ENCODE peak calls at places on chromosome X, in ten cellular contexts. E is HCT116, Q is RWPE1, N is bronchial epithelial cell, Y is fibroblast of mammary gland, U is A673, J is GM13977, F is vagina, H is HFFc6, B is fibroblast of lung. Z is an unnamed sample.

GRCh38 chrX:34629572-34629971 is 27.5 kb downstream of the TMEM47 start:
- DNase-seq in E (no peak), Q (no peak), N (no peak), Y (peak), U (peak), J (no peak), F (no peak), H (peak), B (peak), Z (no peak)

GRCh38 chrX:120736989-120737388 is 107.1 kb upstream of the C1GALT1C1 start:
- DNase-seq in E (no peak), Q (peak), N (peak), Y (peak), U (no peak), J (no peak), F (no peak), H (peak), B (peak), Z (no peak)

GRCh38 chrX:21946925-21947641 is 6.6 kb downstream of the SMS start:
- DNase-seq in E (no peak), Q (peak), N (peak), Y (peak), U (peak), J (no peak), F (peak), H (peak), B (peak), Z (no peak)

GRCh38 chrX:109472939-109473713 is 8.8 kb downstream of the GUCY2F start:
- DNase-seq in E (peak), Q (peak), N (peak), Y (peak), U (peak), J (peak), F (no peak), H (peak), B (peak), Z (no peak)

GRCh38 chrX:20594985-20595384 is 328.3 kb upstream of the RPS6KA3 start:
- DNase-seq in E (peak), Q (no peak), N (peak), Y (peak), U (peak), J (no peak), F (no peak), H (no peak), B (peak), Z (no peak)

GRCh38 chrX:29687687-29688086 is 527.7 kb upstream of the MAGEB2 start:
- DNase-seq in E (no peak), Q (peak), N (peak), Y (peak), U (peak), J (no peak), F (no peak), H (peak), B (peak), Z (no peak)

GRCh38 chrX:2967998-2968909 is 38.1 kb upstream of the ARSH start:
- DNase-seq in E (no peak), Q (peak), N (peak), Y (peak), U (peak), J (no peak), F (no peak), H (no peak), B (peak), Z (peak)

GRCh38 chrX:104343408-104344129 is 88.8 kb upstream of the ESX1 start:
- DNase-seq in E (peak), Q (peak), N (peak), Y (peak), U (peak), J (peak), F (no peak), H (peak), B (peak), Z (no peak)

GRCh38 chrX:39331062-39331704 is 529.9 kb downstream of the MID1IP1 start:
- DNase-seq in E (no peak), Q (no peak), N (no peak), Y (no peak), U (no peak), J (no peak), F (no peak), H (no peak), B (peak), Z (peak)

GRCh38 chrX:19514791-19515614 is at the start of gene MAP3K15:
- DNase-seq in E (no peak), Q (no peak), N (no peak), Y (peak), U (peak), J (peak), F (no peak), H (no peak), B (peak), Z (peak)

GRCh38 chrX:129717902-129718301 is 20.9 kb upstream of the XPNPEP2 start:
- DNase-seq in E (no peak), Q (no peak), N (peak), Y (peak), U (no peak), J (no peak), F (no peak), H (no peak), B (peak), Z (no peak)

GRCh38 chrX:22629105-22629725 is 356.5 kb downstream of the CBLL2 start:
- DNase-seq in E (no peak), Q (peak), N (peak), Y (peak), U (peak), J (no peak), F (no peak), H (peak), B (peak), Z (no peak)

GRCh38 chrX:154732421-154733071 is 18.3 kb downstream of the GAB3 start:
- DNase-seq in E (no peak), Q (no peak), N (peak), Y (peak), U (no peak), J (no peak), F (no peak), H (peak), B (peak), Z (peak)

GRCh38 chrX:134758652-134759051 is 100.4 kb upstream of the PLAC1 start:
- DNase-seq in E (no peak), Q (no peak), N (no peak), Y (no peak), U (no peak), J (no peak), F (no peak), H (no peak), B (no peak), Z (no peak)

GRCh38 chrX:134760671-134761070 is 102.4 kb upstream of the PLAC1 start:
- DNase-seq in E (no peak), Q (no peak), N (peak), Y (peak), U (no peak), J (no peak), F (no peak), H (no peak), B (no peak), Z (no peak)

GRCh38 chrX:134764202-134764785 is 106.0 kb upstream of the PLAC1 start:
- DNase-seq in E (peak), Q (peak), N (peak), Y (peak), U (peak), J (peak), F (no peak), H (peak), B (peak), Z (peak)

DNA sequence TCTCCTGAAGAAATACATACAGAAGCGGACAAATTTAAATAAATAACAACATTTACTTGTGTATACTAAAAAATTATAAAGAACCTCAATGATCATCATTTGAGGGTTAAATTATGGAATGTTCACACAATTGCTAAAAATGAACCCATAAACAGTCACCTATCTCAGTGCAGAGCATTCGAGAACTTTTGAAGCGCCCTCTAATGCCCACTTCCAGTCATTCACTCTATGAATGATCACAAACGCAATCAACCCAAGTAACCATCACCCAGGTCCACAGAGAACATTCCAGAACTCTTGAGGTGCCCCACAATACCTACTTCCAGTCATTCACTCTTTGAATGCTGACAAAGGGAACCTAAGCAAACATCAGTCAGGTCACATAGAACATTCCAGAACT is 103.5 kb upstream of the PLAC1 start:
- DNase-seq in E (no peak), Q (no peak), N (no peak), Y (peak), U (peak), J (peak), F (no peak), H (no peak), B (no peak), Z (no peak)
- TF ChIP-seq CTCF in E (peak), Q (peak), N (peak), Y (peak), U (peak), J (peak), F (no peak), H (peak), B (peak), Z (peak)

GRCh38 chrX:137428777-137429564 is 137.0 kb upstream of the ZIC3 start:
- DNase-seq in E (no peak), Q (no peak), N (no peak), Y (no peak), U (peak), J (no peak), F (no peak), H (no peak), B (no peak), Z (no peak)
- TF ChIP-seq CTCF in E (no peak), Q (no peak), N (no peak), Y (no peak), U (peak), J (no peak), F (no peak), H (no peak), B (no peak), Z (no peak)

DNA sequence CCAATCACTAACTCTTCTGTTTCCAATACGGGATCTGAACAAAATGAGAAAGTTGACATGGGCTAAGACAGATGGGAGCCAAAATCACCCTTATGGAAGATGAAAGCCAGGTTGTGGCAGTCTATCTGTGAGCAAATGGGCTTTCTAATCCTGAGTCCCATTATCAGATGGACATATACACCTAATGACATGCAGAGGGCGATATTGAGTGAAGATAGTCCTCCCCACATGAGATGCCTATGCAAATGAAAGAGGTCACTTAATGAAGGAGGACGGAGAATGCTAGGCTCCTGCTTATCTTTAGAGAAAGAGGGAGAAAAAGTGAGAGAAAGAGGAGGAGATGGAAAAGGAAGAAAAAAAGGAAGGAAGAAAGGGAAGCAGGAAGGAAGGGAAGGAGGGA is 547.5 kb downstream of the NLGN4X start:
- DNase-seq in E (no peak), Q (no peak), N (peak), Y (peak), U (peak), J (no peak), F (no peak), H (no peak), B (peak), Z (no peak)
- TF ChIP-seq CTCF in E (no peak), Q (no peak), N (no peak), Y (no peak), U (peak), J (peak), F (no peak), H (no peak), B (no peak), Z (no peak)

DNA sequence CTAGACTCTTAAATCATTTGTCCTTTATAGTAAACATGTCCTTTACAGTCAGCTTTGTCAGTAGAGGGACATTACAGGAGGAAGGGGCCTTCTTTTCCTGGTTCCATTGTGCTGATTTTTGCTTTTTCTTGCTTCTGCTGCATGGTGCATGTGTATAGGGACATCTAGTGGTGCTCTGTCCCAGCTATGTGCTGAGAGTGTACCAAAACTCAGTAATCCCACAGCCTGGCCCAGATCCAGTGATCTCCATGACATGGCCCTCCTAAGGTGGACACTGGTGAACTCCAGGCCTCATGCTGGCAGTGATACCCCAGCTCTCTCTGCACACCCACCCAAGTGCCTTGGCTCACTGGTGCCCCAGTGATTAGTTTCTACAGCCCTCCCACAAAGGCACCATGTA is 45.2 kb downstream of the MAGEB17 start:
- DNase-seq in E (peak), Q (no peak), N (no peak), Y (peak), U (peak), J (peak), F (no peak), H (peak), B (no peak), Z (no peak)
- TF ChIP-seq CTCF in E (peak), Q (no peak), N (no peak), Y (peak), U (peak), J (peak), F (no peak), H (peak), B (no peak), Z (no peak)

GRCh38 chrX:18353931-18354368 is 538 bp downstream of the SCML2 start:
- DNase-seq in E (no peak), Q (no peak), N (no peak), Y (no peak), U (peak), J (no peak), F (no peak), H (no peak), B (no peak), Z (no peak)
- TF ChIP-seq CTCF in E (no peak), Q (peak), N (no peak), Y (no peak), U (peak), J (no peak), F (no peak), H (peak), B (no peak), Z (no peak)